ENCODE peak calls at places on chromosomes 13 and 19, in six cellular contexts. I is SK-N-SH, L is K562, Z is GM12878, Q is H1, G is HepG2. C is an unnamed sample.
A peak's percentile ranks its signal among the peaks of the same experiment; 100 is the strongest.

GRCh38 chr19:44142014-44142523 is 715 bp downstream of the ZNF234 start:
- DNase-seq in I (no peak), L (peak; percentile 13), Z (no peak), Q (peak; percentile 45), G (peak; percentile 2), C (peak; percentile 35)

GRCh38 chr19:18597809-18598660 is 8.6 kb downstream of the CRLF1 start:
- DNase-seq in I (peak; percentile 79), L (no peak), Z (no peak), Q (no peak), G (no peak), C (no peak)

GRCh38 chr19:7292950-7293794 is 1.0 kb downstream of the INSR start:
- DNase-seq in I (peak; percentile 66), L (no peak), Z (no peak), Q (peak; percentile 61), G (peak; percentile 21), C (peak; percentile 42)

GRCh38 chr13:48448963-48449614 is 36.2 kb upstream of the LPAR6 start:
- DNase-seq in I (no peak), L (no peak), Z (no peak), Q (no peak), G (no peak), C (peak; percentile 22)

GRCh38 chr13:34942732-34943674 is 933 bp downstream of the NBEA start:
- DNase-seq in I (peak; percentile 69), L (no peak), Z (no peak), Q (peak; percentile 63), G (no peak), C (no peak)

GRCh38 chr19:16373539-16373938 is 48.9 kb downstream of the KLF2 start:
- DNase-seq in I (no peak), L (no peak), Z (no peak), Q (no peak), G (peak; percentile 70), C (no peak)

GRCh38 chr13:109427148-109427547 is 359.2 kb downstream of the IRS2 start:
- DNase-seq in I (no peak), L (no peak), Z (no peak), Q (no peak), G (no peak), C (no peak)

GRCh38 chr19:14507704-14508246 is 10.4 kb downstream of the DNAJB1 start:
- DNase-seq in I (no peak), L (no peak), Z (no peak), Q (no peak), G (peak; percentile 71), C (peak; percentile 87)

GRCh38 chr13:40220299-40220935 is 446.0 kb downstream of the FOXO1 start:
- DNase-seq in I (no peak), L (no peak), Z (no peak), Q (no peak), G (no peak), C (no peak)

GRCh38 chr13:26480246-26480855 is 77.1 kb upstream of the WASF3 start:
- DNase-seq in I (no peak), L (no peak), Z (no peak), Q (no peak), G (no peak), C (no peak)

GRCh38 chr19:45705115-45705514 is 12.6 kb downstream of the QPCTL start:
- DNase-seq in I (no peak), L (no peak), Z (no peak), Q (no peak), G (no peak), C (no peak)

GRCh38 chr13:23541221-23541620 is 29.0 kb upstream of the TNFRSF19 start:
- DNase-seq in I (no peak), L (no peak), Z (no peak), Q (no peak), G (no peak), C (no peak)

GRCh38 chr19:44356383-44357111 is at the start of gene ZNF112:
- DNase-seq in I (peak; percentile 67), L (peak; percentile 51), Z (peak; percentile 11), Q (peak; percentile 81), G (peak; percentile 94), C (peak; percentile 68)

DNA sequence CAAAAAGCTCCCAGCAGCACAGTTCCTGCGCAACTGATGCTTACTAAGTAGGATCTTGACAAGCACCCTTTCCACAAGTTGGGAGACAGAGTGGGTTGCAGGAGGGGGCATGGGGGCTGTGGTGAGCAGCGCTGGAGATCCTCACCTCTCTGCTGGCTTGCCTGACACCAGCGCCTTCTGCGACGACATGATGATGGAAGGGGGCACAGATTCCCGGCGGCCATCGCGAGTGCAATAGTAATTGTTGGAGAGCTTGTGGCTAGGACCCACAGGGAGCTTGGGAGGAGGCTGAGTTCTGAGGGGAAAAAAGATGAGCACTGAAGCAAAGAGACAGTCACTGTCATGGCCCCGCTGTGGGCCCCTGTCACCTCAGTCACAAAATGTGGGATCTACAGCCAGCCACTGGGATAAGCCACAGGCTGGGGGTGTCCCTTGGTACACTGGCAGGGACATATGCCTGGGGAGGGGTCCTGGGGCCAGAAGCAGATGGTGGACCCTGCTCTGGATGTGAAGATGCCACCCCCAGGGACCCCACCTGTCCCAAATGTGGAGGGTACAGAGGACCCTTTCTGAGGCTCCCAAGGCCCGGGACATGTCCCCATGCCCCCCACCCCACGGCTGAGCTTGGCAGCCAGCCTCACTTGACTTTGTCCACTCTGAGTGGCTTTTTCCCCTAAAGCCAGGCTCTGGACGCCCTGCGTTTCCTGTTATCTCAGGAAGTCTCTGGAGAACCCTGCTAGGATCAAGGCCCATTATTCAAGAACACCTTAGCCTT is 4.6 kb downstream of the NDUFA7 start:
- DNase-seq in I (no peak), L (no peak), Z (no peak), Q (no peak), G (no peak), C (no peak)
- H3K4me3 ChIP-seq in I (no peak overlapping the region), L (no peak overlapping the region), Z (no peak overlapping the region), Q (no peak overlapping the region), G (no peak overlapping the region), C (no peak overlapping the region)

GRCh38 chr19:10421240-10421948 is 1.1 kb downstream of the PDE4A start:
- DNase-seq in I (no peak), L (peak; percentile 7), Z (no peak), Q (no peak), G (no peak), C (no peak)
- TF ChIP-seq GABPA in I (no peak), L (no peak), Z (no peak), Q (no peak), G (no peak), C (no peak)

GRCh38 chr13:33285420-33286124 is at the start of gene STARD13:
- DNase-seq in I (peak; percentile 51), L (peak; percentile 10), Z (peak; percentile 16), Q (peak; percentile 89), G (peak; percentile 92), C (no peak)

GRCh38 chr13:33284016-33284415 is 1.5 kb downstream of the STARD13 start:
- DNase-seq in I (no peak), L (no peak), Z (no peak), Q (no peak), G (no peak), C (no peak)

GRCh38 chr13:33281951-33282595 is 3.5 kb downstream of the STARD13 start:
- DNase-seq in I (no peak), L (no peak), Z (no peak), Q (no peak), G (no peak), C (no peak)

GRCh38 chr13:33284916-33285315 is 639 bp downstream of the STARD13 start:
- DNase-seq in I (no peak), L (no peak), Z (no peak), Q (no peak), G (peak; percentile 17), C (no peak)

GRCh38 chr13:33283195-33283910 is 2.2 kb downstream of the STARD13 start:
- DNase-seq in I (no peak), L (no peak), Z (no peak), Q (no peak), G (no peak), C (no peak)
- H3K4me3 ChIP-seq in I (peak overlapping the region; percentile 59), L (no peak overlapping the region), Z (no peak overlapping the region), Q (no peak overlapping the region), G (peak overlapping the region; percentile 96), C (no peak overlapping the region)

DNA sequence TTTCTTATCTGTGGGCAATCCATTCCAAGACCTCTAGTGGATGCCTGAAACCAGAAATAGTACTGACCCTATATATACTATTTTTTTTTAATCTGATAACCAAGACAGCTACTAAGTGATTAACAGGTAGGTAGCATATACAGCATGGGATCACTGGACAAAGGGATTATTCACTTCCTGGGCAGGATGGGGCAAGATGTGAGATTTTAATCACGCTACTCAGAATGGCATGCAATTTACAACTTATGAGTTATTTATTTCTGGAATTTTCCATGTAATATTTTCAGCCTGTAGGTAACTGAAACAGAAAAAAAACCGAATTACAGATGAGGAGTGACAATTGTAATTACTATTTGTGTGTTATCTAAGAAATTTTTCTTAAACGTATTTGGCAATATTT is 41.2 kb downstream of the ZIC2 start:
- DNase-seq in I (no peak), L (no peak), Z (no peak), Q (no peak), G (no peak), C (no peak)
- TF ChIP-seq GABPA in I (no peak), L (no peak), Z (no peak), Q (no peak), G (no peak), C (no peak)